ENCODE peak calls at places on chromosome 16, in eight cellular contexts. B is ascending aorta, X is kidney epithelial cell, S is Panc1, M is AG10803, T is colonic mucosa, Y is testis, H is Peyer's patch. R is an unnamed sample.
A peak's percentile ranks its signal among the peaks of the same experiment; 100 is the strongest.

GRCh38 chr16:56691885-56692284 is 9.6 kb downstream of the MT1X start:
- DNase-seq in B (no peak), Y (peak; percentile 33), M (no peak), X (peak; percentile 69), S (no peak), T (peak; percentile 50), H (no peak), R (no peak)

GRCh38 chr16:54286330-54287017 is at the start of gene IRX3:
- DNase-seq in T (no peak), M (peak; percentile 94), Y (peak; percentile 54), S (peak; percentile 45), X (peak; percentile 23), B (peak; percentile 83), H (no peak), R (peak; percentile 70)

GRCh38 chr16:87470332-87470731 is 22.5 kb downstream of the ZCCHC14 start:
- DNase-seq in T (no peak), Y (no peak), X (no peak), H (no peak), M (no peak), S (no peak), B (no peak), R (no peak)

GRCh38 chr16:31063843-31064611 is 10.0 kb downstream of the ZNF668 start:
- DNase-seq in T (no peak), M (no peak), Y (peak; percentile 25), X (no peak), S (no peak), B (no peak), H (peak; percentile 19), R (no peak)

GRCh38 chr16:10688291-10688690 is 6.4 kb downstream of the TEKT5 start:
- DNase-seq in H (no peak), M (no peak), T (peak; percentile 72), X (no peak), Y (no peak), S (no peak), B (no peak), R (no peak)

GRCh38 chr16:19708498-19709205 is 9.4 kb downstream of the KNOP1 start:
- DNase-seq in H (no peak), S (no peak), T (no peak), B (no peak), X (no peak), Y (no peak), M (no peak), R (no peak)

GRCh38 chr16:31333686-31334649 is 21.0 kb upstream of the ITGAX start:
- DNase-seq in S (peak; percentile 27), B (no peak), H (peak; percentile 47), Y (peak; percentile 41), X (no peak), T (no peak), M (peak; percentile 6), R (no peak)

GRCh38 chr16:57306676-57307341 is 22.3 kb upstream of the PLLP start:
- DNase-seq in X (no peak), Y (no peak), B (peak; percentile 54), M (no peak), H (peak; percentile 10), T (no peak), S (no peak), R (no peak)

GRCh38 chr16:86462334-86463084 is 47.8 kb upstream of the FOXF1 start:
- DNase-seq in T (peak; percentile 25), X (no peak), S (no peak), M (no peak), Y (no peak), B (no peak), H (no peak), R (no peak)

GRCh38 chr16:54237-54581 is 581 bp downstream of the SNRNP25 start:
- DNase-seq in H (no peak), Y (no peak), X (no peak), B (no peak), M (no peak), S (no peak), T (no peak), R (no peak)

DNA sequence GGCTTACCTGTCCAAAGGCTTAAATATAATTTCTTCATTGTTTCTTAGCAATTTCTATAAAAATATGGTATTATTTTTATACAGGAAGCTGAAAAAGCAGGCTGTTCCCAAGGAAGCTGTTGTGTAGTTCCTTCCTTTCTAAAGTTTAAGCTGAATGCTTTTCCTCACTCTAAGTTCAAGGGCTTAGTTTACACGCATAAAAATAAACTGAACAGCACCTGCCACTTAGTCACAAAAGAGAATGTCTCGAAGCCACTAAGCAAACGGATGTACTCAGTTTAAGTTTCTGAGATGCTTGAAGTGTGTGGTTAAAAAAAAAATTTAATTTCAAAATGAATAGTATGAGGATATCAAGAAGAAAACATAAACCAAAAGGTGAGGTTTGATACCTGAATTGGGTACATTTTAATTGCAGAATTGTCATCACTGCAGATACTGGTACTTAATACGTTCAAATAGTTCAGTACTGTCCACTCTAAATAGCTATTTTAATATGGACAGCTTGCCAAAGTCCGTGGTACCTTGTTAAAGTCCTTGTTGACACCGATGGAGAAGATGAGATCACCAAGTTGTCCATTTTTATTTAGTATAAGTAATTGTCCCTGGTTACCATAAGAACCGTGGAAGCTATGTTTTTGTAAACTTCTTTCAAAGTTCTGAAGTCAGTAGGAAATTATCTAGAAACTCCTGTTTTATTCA is 38.1 kb downstream of the MRTFB start:
- DNase-seq in H (no peak), B (no peak), S (no peak), M (no peak), T (no peak), Y (no peak), X (no peak), R (no peak)
- H3K4me3 ChIP-seq in H (no peak overlapping the region), B (no peak overlapping the region), S (no peak overlapping the region), M (no peak overlapping the region), T (no peak overlapping the region), Y (no peak overlapping the region), X (no peak overlapping the region), R (no peak overlapping the region)

GRCh38 chr16:62224810-62225209 is 188.6 kb upstream of the CDH8 start:
- DNase-seq in S (no peak), M (no peak), B (no peak), Y (no peak), T (no peak), H (no peak), X (no peak), R (no peak)

DNA sequence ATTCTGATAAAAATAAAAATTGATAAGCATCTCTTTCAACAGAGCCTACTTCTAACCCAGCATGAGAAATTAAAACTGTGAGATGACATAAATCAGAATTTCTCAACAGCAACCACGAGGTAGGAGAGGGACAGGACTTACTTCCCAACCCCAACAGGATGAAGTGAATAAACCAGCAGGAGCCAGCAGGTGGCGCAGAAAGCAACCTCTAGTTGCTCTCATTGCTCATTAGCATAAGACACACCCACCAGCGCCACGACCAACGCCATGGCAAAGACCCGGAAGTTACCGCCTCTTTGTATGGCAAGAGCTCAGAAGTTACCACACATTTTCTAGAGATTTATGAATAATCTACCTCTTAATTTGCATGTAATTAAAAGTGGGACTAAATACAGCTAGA is 189.4 kb upstream of the CDH8 start:
- DNase-seq in M (no peak), B (no peak), Y (peak; percentile 93), X (peak; percentile 4), T (peak; percentile 66), S (peak; percentile 12), H (peak; percentile 17), R (no peak)
- TF ChIP-seq CTCF in M (no peak), B (peak; percentile 11), Y (peak; percentile 31), X (peak; percentile 51), T (no peak), S (peak; percentile 65), H (no peak), R (no peak)

DNA sequence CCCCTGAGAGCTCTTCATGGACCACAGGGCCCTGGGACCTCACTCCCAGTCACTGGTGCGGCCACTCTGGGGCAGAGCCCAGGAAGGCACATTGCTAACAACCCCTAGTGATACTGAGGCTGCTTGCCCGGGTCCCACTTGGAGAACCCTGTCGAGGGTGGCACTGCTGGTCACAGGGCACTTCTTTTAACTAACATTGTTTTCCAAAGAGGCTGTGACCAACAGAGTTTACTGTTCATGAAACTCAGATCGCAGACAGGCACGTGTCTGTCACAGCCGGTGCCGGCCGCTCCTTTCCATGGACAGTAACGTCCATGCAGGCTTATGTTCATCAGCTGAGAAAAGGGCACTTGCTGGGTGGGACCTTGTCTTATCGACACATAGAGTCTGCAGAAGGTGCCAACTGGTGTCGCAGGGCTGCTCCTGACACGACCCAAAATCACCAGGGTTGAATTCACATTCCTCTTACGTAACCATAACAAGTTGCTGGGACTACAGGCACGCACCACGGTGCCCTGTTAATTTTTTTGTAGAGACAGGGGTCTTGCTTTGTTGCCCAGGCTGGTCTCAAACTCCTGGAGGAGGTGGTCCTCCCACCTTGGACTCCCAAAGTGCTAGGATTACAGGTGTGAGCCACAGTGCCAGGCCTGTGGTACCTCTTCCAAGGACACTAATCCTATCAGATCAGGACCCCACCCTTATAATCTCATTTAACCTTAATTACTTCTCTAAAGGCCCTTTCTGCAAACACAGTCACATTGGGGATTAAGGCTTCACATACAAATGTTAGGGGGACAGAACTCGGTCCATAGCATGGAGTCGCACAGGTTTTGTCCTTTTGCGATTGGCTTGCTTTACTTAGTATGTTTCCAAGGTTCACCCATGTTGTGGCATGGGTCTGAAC is 1.2 kb upstream of the ZC3H18 start:
- DNase-seq in Y (no peak), M (no peak), H (no peak), S (no peak), X (no peak), T (no peak), B (no peak), R (no peak)
- H3K4me3 ChIP-seq in Y (peak overlapping the region; percentile 87), M (peak overlapping the region; percentile 72), H (peak overlapping the region; percentile 91), S (peak overlapping the region; percentile 71), X (peak overlapping the region; percentile 54), T (peak overlapping the region; percentile 95), B (peak overlapping the region; percentile 79), R (peak overlapping the region; percentile 63)

DNA sequence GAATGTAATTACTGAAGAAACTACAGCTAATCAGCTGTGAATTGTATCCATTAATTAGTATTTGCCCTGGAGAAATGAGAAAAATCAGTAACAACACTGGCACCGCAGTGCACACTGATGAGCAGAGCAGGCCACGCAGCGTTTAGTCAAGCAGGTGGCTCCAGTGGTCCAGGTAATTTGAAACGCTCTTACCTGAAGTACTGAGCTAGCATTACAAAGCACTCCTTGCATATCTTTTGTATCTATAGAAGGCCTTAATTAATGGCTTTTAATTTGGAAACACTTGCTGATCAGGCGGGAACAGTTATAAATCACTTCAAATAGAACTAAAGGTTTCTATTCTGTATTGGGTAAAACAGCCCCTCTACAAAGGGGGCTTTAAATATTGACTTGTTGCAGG is 76.3 kb downstream of the TOX3 start:
- DNase-seq in T (no peak), H (no peak), S (no peak), Y (no peak), X (no peak), M (no peak), B (no peak), R (no peak)
- TF ChIP-seq CTCF in T (no peak), H (no peak), S (no peak), Y (no peak), X (no peak), M (no peak), B (no peak), R (no peak)

DNA sequence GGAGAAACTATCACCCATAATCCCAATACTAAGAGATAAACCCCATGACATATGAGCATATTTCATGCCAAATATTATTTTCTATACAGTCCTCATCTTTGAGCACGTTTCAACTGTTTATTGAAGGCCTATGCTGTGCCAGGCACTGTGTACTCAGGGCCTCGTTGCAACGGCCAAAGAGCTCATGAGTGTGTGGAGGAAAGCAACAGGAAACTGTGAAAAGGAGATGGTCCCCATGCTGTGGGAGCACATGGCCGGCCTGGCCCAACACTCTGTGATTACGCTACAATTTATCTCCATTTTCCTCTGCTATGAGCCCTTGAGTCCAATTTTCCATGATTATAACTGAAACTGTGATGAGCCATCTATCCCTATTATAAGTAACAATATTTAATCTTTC is 5.6 kb downstream of the TK2 start:
- DNase-seq in Y (no peak), T (no peak), H (no peak), M (no peak), X (no peak), B (no peak), S (no peak), R (no peak)
- H3K4me3 ChIP-seq in Y (no peak overlapping the region), T (no peak overlapping the region), H (no peak overlapping the region), M (no peak overlapping the region), X (no peak overlapping the region), B (no peak overlapping the region), S (no peak overlapping the region), R (no peak overlapping the region)

GRCh38 chr16:68235105-68235881 is 634 bp downstream of the ESRP2 start:
- DNase-seq in M (no peak), T (peak; percentile 56), H (no peak), Y (no peak), S (no peak), B (peak; percentile 66), X (no peak), R (no peak)
- TF ChIP-seq CTCF in M (no peak), T (no peak), H (no peak), Y (no peak), S (peak; percentile 67), B (no peak), X (peak; percentile 49), R (no peak)

R was measured in AG09309.